ENCODE peak calls at places on chromosomes 12 and 14, in six cellular contexts. J is body of pancreas; G is kidney; E is mucosa of descending colon; B is CD8-positive, alpha-beta memory T cell; C is mammary epithelial cell. D is an unnamed sample.

GRCh38 chr12:79690156-79690605 is 583 bp downstream of the PAWR start:
- DNase-seq in J (peak; percentile 45), G (peak; percentile 85), E (no peak), B (no peak), C (no peak), D (no peak)

GRCh38 chr14:50383618-50384225 is 13.0 kb downstream of the CDKL1 start:
- DNase-seq in J (peak; percentile 32), G (no peak), E (no peak), B (no peak), C (no peak), D (no peak)

GRCh38 chr12:57983150-57983857 is 41.9 kb downstream of the ATP23 start:
- DNase-seq in J (peak; percentile 19), G (no peak), E (no peak), B (no peak), C (peak; percentile 28), D (peak; percentile 43)

GRCh38 chr14:91326514-91326832 is 82.0 kb upstream of the GPR68 start:
- DNase-seq in J (no peak), G (no peak), E (no peak), B (no peak), C (no peak), D (no peak)

GRCh38 chr14:104230946-104231345 is 92.6 kb downstream of the KIF26A start:
- DNase-seq in J (no peak), G (no peak), E (peak; percentile 14), B (no peak), C (no peak), D (no peak)

GRCh38 chr12:112179341-112179740 is 54.0 kb downstream of the TRAFD1 start:
- DNase-seq in J (no peak), G (no peak), E (no peak), B (no peak), C (no peak), D (no peak)

GRCh38 chr14:99686557-99687283 is 2.6 kb downstream of the CYP46A1 start:
- DNase-seq in J (no peak), G (no peak), E (no peak), B (no peak), C (no peak), D (peak; percentile 49)

GRCh38 chr14:68104518-68104917 is 284.9 kb downstream of the RAD51B start:
- DNase-seq in J (no peak), G (no peak), E (no peak), B (no peak), C (peak; percentile 92), D (no peak)

GRCh38 chr12:46660276-46660675 is 165.5 kb downstream of the SLC38A4 start:
- DNase-seq in J (no peak), G (no peak), E (no peak), B (no peak), C (no peak), D (no peak)

GRCh38 chr14:38254565-38255407 is 1.1 kb downstream of the CLEC14A start:
- DNase-seq in J (peak; percentile 15), G (no peak), E (no peak), B (no peak), C (no peak), D (no peak)

GRCh38 chr14:73610692-73611091 is 1.6 kb upstream of the ACOT6 start:
- DNase-seq in J (no peak), G (no peak), E (no peak), B (no peak), C (no peak), D (no peak)

GRCh38 chr12:124901003-124901402 is 13.4 kb downstream of the UBC start:
- DNase-seq in J (no peak), G (no peak), E (no peak), B (no peak), C (no peak), D (no peak)

GRCh38 chr14:96507723-96508122 is 5.5 kb downstream of the PAPOLA start:
- DNase-seq in J (no peak), G (no peak), E (no peak), B (no peak), C (no peak), D (no peak)

GRCh38 chr14:67571275-67571990 is 28.6 kb downstream of the PIGH start:
- DNase-seq in J (peak; percentile 64), G (no peak), E (peak; percentile 76), B (peak; percentile 51), C (peak; percentile 37), D (peak; percentile 70)

GRCh38 chr14:63777024-63777423 is 49.2 kb upstream of the SGPP1 start:
- DNase-seq in J (no peak), G (no peak), E (no peak), B (no peak), C (peak; percentile 53), D (no peak)

GRCh38 chr14:65419593-65420252 is 7.2 kb downstream of the FUT8 start:
- DNase-seq in J (no peak), G (no peak), E (no peak), B (no peak), C (no peak), D (peak; percentile 39)

GRCh38 chr12:78293039-78293686 is 462.5 kb downstream of the NAV3 start:
- DNase-seq in J (no peak), G (no peak), E (no peak), B (no peak), C (peak; percentile 12), D (no peak)

GRCh38 chr14:73751157-73751691 is 37.0 kb upstream of the PNMA1 start:
- DNase-seq in J (no peak), G (no peak), E (peak; percentile 61), B (no peak), C (no peak), D (no peak)

GRCh38 chr14:36028218-36028617 is 148.3 kb downstream of the PTCSC3 start:
- DNase-seq in J (no peak), G (no peak), E (no peak), B (no peak), C (peak; percentile 1), D (peak; percentile 56)

GRCh38 chr12:104219361-104219892 is 3.8 kb downstream of the TXNRD1 start:
- DNase-seq in J (peak; percentile 11), G (no peak), E (no peak), B (no peak), C (peak; percentile 89), D (no peak)

GRCh38 chr12:118960161-118960560 is 21.2 kb upstream of the SRRM4 start:
- DNase-seq in J (no peak), G (no peak), E (no peak), B (no peak), C (no peak), D (no peak)

DNA sequence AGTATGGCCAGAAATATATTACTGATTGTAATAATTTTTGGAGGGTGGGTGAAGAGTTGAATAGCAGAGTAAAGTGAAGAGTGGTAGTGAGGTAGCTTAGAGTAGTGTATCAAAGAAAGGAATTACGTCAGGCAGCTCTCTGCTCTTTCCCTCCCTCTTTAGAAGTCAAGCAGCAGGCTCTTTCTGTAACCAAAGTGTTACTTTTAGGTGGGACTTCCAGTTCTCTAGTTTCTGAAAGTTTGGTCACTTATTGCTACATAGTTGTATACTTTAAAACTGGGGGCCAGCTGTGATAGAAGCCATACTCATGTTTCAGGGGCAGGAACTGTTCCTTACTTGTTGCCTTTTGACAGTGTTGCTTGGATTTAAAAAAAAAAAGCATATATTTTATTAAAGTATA is 30.6 kb downstream of the ATF7IP start:
- DNase-seq in J (no peak), G (no peak), E (no peak), B (no peak), C (no peak), D (no peak)
- H3K4me1 ChIP-seq in J (peaks cover 48% of the 10 kb centered on the region), G (peaks cover 19% of the 10 kb centered on the region), E (peaks cover 9% of the 10 kb centered on the region), B (peaks cover 97% of the 10 kb centered on the region), C (peaks cover 25% of the 10 kb centered on the region), D (peaks cover 32% of the 10 kb centered on the region)

DNA sequence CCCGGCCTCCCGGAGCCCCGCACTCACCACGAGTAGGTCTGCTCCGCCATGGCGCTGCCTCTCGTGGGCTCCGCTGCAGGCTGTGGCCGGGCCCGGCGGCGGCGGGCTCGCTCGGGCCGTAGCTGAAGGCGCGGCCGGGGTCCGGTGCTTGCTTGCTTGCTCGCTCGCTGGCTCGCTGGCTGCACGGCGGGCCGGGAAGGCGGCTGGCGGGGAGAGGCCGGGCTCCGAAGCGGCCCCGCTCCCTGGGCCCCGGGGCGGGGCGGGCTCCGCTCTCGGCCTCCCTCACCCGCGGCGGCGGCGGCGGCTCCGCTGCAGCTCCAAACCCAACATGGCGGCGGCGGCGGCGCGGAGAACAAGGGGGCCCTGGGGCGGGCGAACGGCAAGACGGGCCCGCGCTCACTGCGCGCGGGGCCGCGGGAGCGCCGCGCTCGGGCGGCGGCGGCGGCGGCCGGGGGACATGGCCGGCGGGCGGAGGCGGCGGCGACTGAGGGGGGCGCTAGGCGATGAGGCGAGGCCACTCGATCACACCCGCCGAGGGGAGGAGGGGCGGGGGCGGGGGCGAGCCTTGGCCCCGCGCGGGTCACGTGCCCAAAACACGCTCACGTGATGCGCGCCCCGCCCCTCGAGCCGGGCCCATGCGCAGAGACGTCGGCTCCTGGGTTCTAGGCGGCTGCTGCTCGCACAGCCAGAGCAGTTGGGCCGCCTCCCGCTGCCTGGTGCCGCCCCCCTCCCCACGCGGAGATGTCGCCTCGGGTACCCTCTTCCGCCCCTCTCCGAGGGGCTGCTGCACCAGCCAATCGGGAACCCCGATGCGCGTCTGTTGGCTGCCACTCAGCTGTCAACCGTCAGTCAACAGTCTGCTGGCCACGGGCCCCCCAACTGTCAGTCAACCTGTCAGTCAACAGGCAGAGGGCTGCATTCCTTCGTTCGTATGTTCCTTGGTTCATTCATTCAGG is at the start of gene SPPL3:
- DNase-seq in J (peak; percentile 93), G (peak; percentile 97), E (peak; percentile 97), B (peak; percentile 91), C (peak; percentile 77), D (peak; percentile 96)
- H3K4me1 ChIP-seq in J (peaks cover 27% of the 10 kb centered on the region), G (no peaks in the 10 kb centered on the region), E (peaks cover 12% of the 10 kb centered on the region), B (peaks cover 19% of the 10 kb centered on the region), C (peaks cover 30% of the 10 kb centered on the region), D (peaks cover 28% of the 10 kb centered on the region)

GRCh38 chr14:61260939-61261776 is 20.0 kb downstream of the TMEM30B start:
- DNase-seq in J (peak; percentile 44), G (no peak), E (no peak), B (no peak), C (peak; percentile 16), D (no peak)
- H3K4me1 ChIP-seq in J (peaks cover 5% of the 10 kb centered on the region), G (no peaks in the 10 kb centered on the region), E (no peaks in the 10 kb centered on the region), B (no peaks in the 10 kb centered on the region), C (no peaks in the 10 kb centered on the region), D (no peaks in the 10 kb centered on the region)

GRCh38 chr12:64671682-64672081 is 61.4 kb downstream of the RASSF3 start:
- DNase-seq in J (no peak), G (no peak), E (no peak), B (no peak), C (peak; percentile 18), D (no peak)
- H3K4me1 ChIP-seq in J (peaks cover 93% of the 10 kb centered on the region), G (peaks cover 21% of the 10 kb centered on the region), E (peaks cover 85% of the 10 kb centered on the region), B (peaks cover 94% of the 10 kb centered on the region), C (peaks cover 49% of the 10 kb centered on the region), D (peaks cover 73% of the 10 kb centered on the region)